ENCODE peak calls at places on chromosomes 5 and 9, in ten cellular contexts. I is NCI-H1694; W is left ventricle myocardium inferior; O is uterus; T is Kasumi-1; F is effector CD4-positive, alpha-beta T cell; E is HT1080; S is left colon; Z is SK-N-SH; X is iPS DF 6.9. J is an unnamed sample.
A peak's percentile ranks its signal among the peaks of the same experiment; 100 is the strongest.

GRCh38 chr9:16715404-16715803 is 155.1 kb downstream of the BNC2 start:
- DNase-seq in I (no peak), W (no peak), O (peak; percentile 47), T (no peak), F (no peak), E (no peak), S (no peak), Z (no peak), X (no peak), J (no peak)

GRCh38 chr5:10695055-10695649 is 65.9 kb downstream of the DAP start:
- DNase-seq in I (peak; percentile 50), W (peak; percentile 76), O (peak; percentile 68), T (peak; percentile 23), F (no peak), E (peak; percentile 85), S (peak; percentile 53), Z (peak; percentile 83), X (peak; percentile 43), J (peak; percentile 75)

GRCh38 chr5:10467281-10468198 is 25.9 kb downstream of the ROPN1L start:
- DNase-seq in I (no peak), W (no peak), O (no peak), T (no peak), F (no peak), E (peak; percentile 88), S (no peak), Z (no peak), X (no peak), J (peak; percentile 81)

GRCh38 chr5:19605846-19606407 is 382.1 kb downstream of the CDH18 start:
- DNase-seq in I (no peak), W (no peak), O (no peak), T (no peak), F (no peak), E (no peak), S (no peak), Z (no peak), X (no peak), J (no peak)

GRCh38 chr5:6573651-6574101 is 59.2 kb downstream of the NSUN2 start:
- DNase-seq in I (no peak), W (no peak), O (no peak), T (no peak), F (no peak), E (no peak), S (no peak), Z (peak; percentile 54), X (no peak), J (no peak)

GRCh38 chr9:106075568-106075967 is 381.2 kb downstream of the TMEM38B start:
- DNase-seq in I (no peak), W (no peak), O (no peak), T (no peak), F (no peak), E (no peak), S (no peak), Z (no peak), X (no peak), J (no peak)

GRCh38 chr5:142048272-142048671 is 35.4 kb upstream of the GNPDA1 start:
- DNase-seq in I (no peak), W (no peak), O (no peak), T (no peak), F (no peak), E (no peak), S (no peak), Z (no peak), X (no peak), J (no peak)

GRCh38 chr9:90921104-90921503 is 119.5 kb downstream of the SYK start:
- DNase-seq in I (peak; percentile 15), W (peak; percentile 87), O (no peak), T (no peak), F (no peak), E (no peak), S (peak; percentile 71), Z (peak; percentile 48), X (no peak), J (no peak)

GRCh38 chr5:174608631-174609097 is 115.7 kb upstream of the MSX2 start:
- DNase-seq in I (no peak), W (peak; percentile 25), O (peak; percentile 29), T (no peak), F (no peak), E (peak; percentile 34), S (peak; percentile 68), Z (peak; percentile 42), X (no peak), J (no peak)

GRCh38 chr9:2418619-2419018 is 203.0 kb upstream of the VLDLR start:
- DNase-seq in I (no peak), W (no peak), O (no peak), T (no peak), F (no peak), E (peak; percentile 30), S (no peak), Z (no peak), X (no peak), J (peak; percentile 91)

GRCh38 chr9:129081388-129081889 is 528 bp downstream of the DOLPP1 start:
- DNase-seq in I (no peak), W (no peak), O (no peak), T (peak; percentile 36), F (no peak), E (no peak), S (no peak), Z (peak; percentile 97), X (no peak), J (no peak)

GRCh38 chr9:111153973-111154590 is 115.8 kb upstream of the LPAR1 start:
- DNase-seq in I (no peak), W (no peak), O (no peak), T (no peak), F (no peak), E (no peak), S (no peak), Z (no peak), X (no peak), J (peak; percentile 69)

GRCh38 chr5:164255598-164256213 is 750.3 kb downstream of the MAT2B start:
- DNase-seq in I (no peak), W (no peak), O (no peak), T (no peak), F (no peak), E (no peak), S (no peak), Z (no peak), X (no peak), J (no peak)

GRCh38 chr9:95305770-95306492 is 11.6 kb downstream of the FANCC start:
- DNase-seq in I (no peak), W (no peak), O (no peak), T (no peak), F (no peak), E (no peak), S (no peak), Z (no peak), X (no peak), J (peak; percentile 7)

GRCh38 chr9:69371001-69371400 is 46.0 kb downstream of the ENTREP1 start:
- DNase-seq in I (no peak), W (no peak), O (no peak), T (no peak), F (no peak), E (no peak), S (no peak), Z (no peak), X (no peak), J (peak; percentile 33)

GRCh38 chr5:159316519-159317383 is 13.5 kb downstream of the IL12B start:
- DNase-seq in I (peak; percentile 39), W (no peak), O (no peak), T (peak; percentile 79), F (peak; percentile 34), E (peak; percentile 45), S (peak; percentile 33), Z (peak; percentile 66), X (peak; percentile 37), J (peak; percentile 64)

GRCh38 chr5:1107167-1108007 is 4.5 kb downstream of the SLC12A7 start:
- DNase-seq in I (no peak), W (no peak), O (no peak), T (no peak), F (no peak), E (no peak), S (no peak), Z (no peak), X (no peak), J (no peak)

GRCh38 chr9:126031116-126031515 is 283.9 kb downstream of the PBX3 start:
- DNase-seq in I (no peak), W (no peak), O (no peak), T (no peak), F (no peak), E (no peak), S (no peak), Z (no peak), X (no peak), J (no peak)

GRCh38 chr5:132483101-132483500 is 7.5 kb downstream of the IRF1 start:
- DNase-seq in I (no peak), W (no peak), O (peak; percentile 8), T (no peak), F (no peak), E (no peak), S (peak; percentile 12), Z (no peak), X (no peak), J (no peak)

GRCh38 chr5:134028496-134028895 is 23.7 kb upstream of the VDAC1 start:
- DNase-seq in I (no peak), W (no peak), O (no peak), T (no peak), F (no peak), E (no peak), S (no peak), Z (no peak), X (no peak), J (peak; percentile 16)

GRCh38 chr5:118553662-118554061 is 434.7 kb downstream of the DTWD2 start:
- DNase-seq in I (no peak), W (peak; percentile 54), O (no peak), T (no peak), F (no peak), E (peak; percentile 86), S (no peak), Z (no peak), X (no peak), J (peak; percentile 90)

GRCh38 chr9:134944916-134945315 is 27.2 kb upstream of the FCN1 start:
- DNase-seq in I (no peak), W (no peak), O (no peak), T (no peak), F (no peak), E (no peak), S (no peak), Z (no peak), X (no peak), J (no peak)

GRCh38 chr5:172819569-172819968 is 14.5 kb upstream of the ERGIC1 start:
- DNase-seq in I (no peak), W (no peak), O (no peak), T (no peak), F (no peak), E (no peak), S (no peak), Z (no peak), X (no peak), J (no peak)

GRCh38 chr5:54229041-54229780 is 81.2 kb downstream of the ARL15 start:
- DNase-seq in I (peak; percentile 50), W (peak; percentile 73), O (peak; percentile 74), T (peak; percentile 43), F (peak; percentile 59), E (peak; percentile 21), S (peak; percentile 44), Z (peak; percentile 47), X (no peak), J (peak; percentile 62)

GRCh38 chr9:137141050-137141810 is 2.3 kb downstream of the GRIN1 start:
- DNase-seq in I (no peak), W (no peak), O (no peak), T (no peak), F (no peak), E (no peak), S (no peak), Z (no peak), X (no peak), J (no peak)

GRCh38 chr5:141654298-141654697 is 3.1 kb upstream of the FCHSD1 start:
- DNase-seq in I (no peak), W (no peak), O (no peak), T (no peak), F (no peak), E (peak; percentile 74), S (no peak), Z (no peak), X (no peak), J (peak; percentile 67)

GRCh38 chr9:137456864-137457405 is 2.2 kb downstream of the NSMF start:
- DNase-seq in I (no peak), W (no peak), O (peak; percentile 17), T (no peak), F (no peak), E (no peak), S (peak; percentile 28), Z (no peak), X (no peak), J (no peak)

GRCh38 chr5:143641549-143641955 is 170.4 kb upstream of the HMHB1 start:
- DNase-seq in I (no peak), W (no peak), O (no peak), T (no peak), F (no peak), E (no peak), S (no peak), Z (no peak), X (no peak), J (peak; percentile 63)